ENCODE peak calls at places on chromosomes 6 and 20, in ten cellular contexts. G is mammary epithelial cell; N is activated CD8-positive, alpha-beta memory T cell treated with anti-CD3 and anti-CD28 coated beads for 48 hours; L is fibroblast of the aortic adventitia; M is NAMALWA; S is NCI-H1105 treated with DMSO at 0.1 percent for 48 hours; J is neuronal stem cell; X is stimulated activated naive CD8-positive, alpha-beta T cell treated with anti-CD3 and anti-CD28 coated beads, Interleukin-15, Interleukin-2, amounts not matched to agents 100 U/mL and 50 U/mL, for 24 hours; O is GOT3; R is activated T-helper 1 cell treated with anti-CD3 and anti-CD28 coated beads, Interleukin-12 subunit alpha, Interleukin-12 subunit beta, Interleukin-2, Interleukin-4 antibody, amounts not matched to agents 30 ng/mL and 10 ng/mL and 1 ng/mL, durations not matched to agents 14 hours and 24 hours and 36 hours. Y is an unnamed sample.

GRCh38 chr6:30881987-30882763 is 2.1 kb upstream of the DDR1 start:
- DNase-seq in G (peak), N (no peak), L (no peak), M (peak), S (no peak), J (peak), X (no peak), O (no peak), R (no peak), Y (peak)

GRCh38 chr6:28134015-28134414 is 7.7 kb upstream of the ZKSCAN8 start:
- DNase-seq in G (peak), N (no peak), L (peak), M (peak), S (peak), J (no peak), X (no peak), O (no peak), R (no peak), Y (peak)

GRCh38 chr6:134317471-134318131 is at the start of gene SGK1:
- DNase-seq in G (peak), N (no peak), L (peak), M (no peak), S (peak), J (peak), X (peak), O (no peak), R (peak), Y (peak)

GRCh38 chr6:18343741-18344140 is 43.4 kb upstream of the RNF144B start:
- DNase-seq in G (peak), N (no peak), L (peak), M (no peak), S (no peak), J (no peak), X (no peak), O (no peak), R (no peak), Y (no peak)

GRCh38 chr6:110068592-110068967 is 90.5 kb downstream of the GPR6 start:
- DNase-seq in G (no peak), N (no peak), L (no peak), M (no peak), S (no peak), J (no peak), X (no peak), O (no peak), R (no peak), Y (no peak)

GRCh38 chr20:19642861-19643260 is 115.2 kb upstream of the RIN2 start:
- DNase-seq in G (no peak), N (no peak), L (no peak), M (no peak), S (no peak), J (no peak), X (no peak), O (no peak), R (no peak), Y (no peak)

GRCh38 chr6:439681-440167 is 48.2 kb downstream of the IRF4 start:
- DNase-seq in G (no peak), N (no peak), L (peak), M (no peak), S (peak), J (no peak), X (no peak), O (no peak), R (no peak), Y (peak)

GRCh38 chr6:86856937-86857563 is 80.3 kb upstream of the HTR1E start:
- DNase-seq in G (peak), N (no peak), L (peak), M (peak), S (peak), J (peak), X (peak), O (no peak), R (no peak), Y (peak)

GRCh38 chr20:7240490-7240889 is 473.0 kb downstream of the BMP2 start:
- DNase-seq in G (no peak), N (no peak), L (no peak), M (no peak), S (no peak), J (no peak), X (no peak), O (no peak), R (no peak), Y (no peak)

GRCh38 chr20:11001767-11002540 is 328.2 kb upstream of the JAG1 start:
- DNase-seq in G (peak), N (no peak), L (no peak), M (no peak), S (no peak), J (no peak), X (no peak), O (no peak), R (no peak), Y (no peak)

GRCh38 chr20:3093861-3094361 is 9.4 kb upstream of the AVP start:
- DNase-seq in G (no peak), N (no peak), L (no peak), M (no peak), S (no peak), J (no peak), X (peak), O (no peak), R (no peak), Y (no peak)

GRCh38 chr6:150567360-150567759 is 32.3 kb upstream of the PLEKHG1 start:
- DNase-seq in G (no peak), N (no peak), L (no peak), M (no peak), S (peak), J (no peak), X (no peak), O (no peak), R (no peak), Y (peak)

GRCh38 chr20:38210741-38211140 is 45.7 kb upstream of the TGM2 start:
- DNase-seq in G (peak), N (no peak), L (peak), M (no peak), S (no peak), J (no peak), X (no peak), O (no peak), R (no peak), Y (no peak)

GRCh38 chr20:5675103-5676091 is 74.8 kb upstream of the SHLD1 start:
- DNase-seq in G (no peak), N (no peak), L (no peak), M (peak), S (no peak), J (no peak), X (no peak), O (no peak), R (no peak), Y (no peak)

GRCh38 chr6:150549007-150549406 is 50.7 kb upstream of the PLEKHG1 start:
- DNase-seq in G (no peak), N (no peak), L (no peak), M (peak), S (no peak), J (no peak), X (no peak), O (no peak), R (no peak), Y (no peak)

GRCh38 chr20:5612476-5613291 is 137.5 kb upstream of the SHLD1 start:
- DNase-seq in G (peak), N (no peak), L (peak), M (no peak), S (no peak), J (no peak), X (no peak), O (no peak), R (no peak), Y (no peak)

Y was measured in NCI-H146.